ENCODE peak calls at places on chromosome 3, in four cellular contexts. F is CD8-positive, alpha-beta memory T cell; L is CD8-positive, alpha-beta T cell; R is A673. I is an unnamed sample.

GRCh38 chr3:174414902-174415301 is 444.2 kb upstream of the NAALADL2 start:
- DNase-seq in F (no peak), L (no peak), R (no peak), I (no peak)

GRCh38 chr3:23992051-23992628 is 47.1 kb downstream of the NR1D2 start:
- DNase-seq in F (no peak), L (no peak), R (peak; percentile 99), I (no peak)

GRCh38 chr3:68893600-68894239 is 38.6 kb downstream of the TAFA4 start:
- DNase-seq in F (no peak), L (no peak), R (peak; percentile 21), I (no peak)

GRCh38 chr3:49148159-49148558 is 15.3 kb upstream of the LAMB2 start:
- DNase-seq in F (no peak), L (no peak), R (no peak), I (no peak)

GRCh38 chr3:100260081-100260684 is 609 bp upstream of the TBC1D23 start:
- DNase-seq in F (no peak), L (no peak), R (peak; percentile 20), I (peak; percentile 44)

GRCh38 chr3:194310516-194310915 is 40.6 kb downstream of the CPN2 start:
- DNase-seq in F (no peak), L (no peak), R (no peak), I (no peak)

GRCh38 chr3:194640829-194641228 is 7.6 kb upstream of the TMEM44 start:
- DNase-seq in F (peak; percentile 14), L (peak; percentile 38), R (peak; percentile 67), I (no peak)

GRCh38 chr3:58236527-58237237 is 910 bp upstream of the ABHD6 start:
- DNase-seq in F (no peak), L (no peak), R (no peak), I (no peak)

GRCh38 chr3:32910954-32911353 is 40.5 kb upstream of the CCR4 start:
- DNase-seq in F (no peak), L (no peak), R (no peak), I (no peak)

GRCh38 chr3:168865022-168865551 is 769.4 kb upstream of the GOLIM4 start:
- DNase-seq in F (no peak), L (no peak), R (peak; percentile 24), I (no peak)

GRCh38 chr3:153463895-153464294 is 301.9 kb downstream of the RAP2B start:
- DNase-seq in F (no peak), L (no peak), R (no peak), I (no peak)

GRCh38 chr3:190491533-190492054 is 22.3 kb upstream of the IL1RAP start:
- DNase-seq in F (no peak), L (no peak), R (no peak), I (no peak)

GRCh38 chr3:55198554-55198953 is 270.7 kb upstream of the LRTM1 start:
- DNase-seq in F (no peak), L (no peak), R (no peak), I (no peak)

GRCh38 chr3:37852097-37852496 is 9.6 kb upstream of the CTDSPL start:
- DNase-seq in F (no peak), L (no peak), R (no peak), I (no peak)

GRCh38 chr3:112128843-112129727 is 4.0 kb downstream of the GCSAM start:
- DNase-seq in F (peak; percentile 57), L (peak; percentile 52), R (no peak), I (no peak)

GRCh38 chr3:12875857-12876451 is 34.6 kb upstream of the RPL32 start:
- DNase-seq in F (no peak), L (no peak), R (no peak), I (peak; percentile 27)

GRCh38 chr3:51336261-51336660 is 48.8 kb upstream of the MANF start:
- DNase-seq in F (no peak), L (no peak), R (no peak), I (no peak)

GRCh38 chr3:155362808-155363689 is 69.6 kb upstream of the STRIT1 start:
- DNase-seq in F (no peak), L (no peak), R (peak; percentile 96), I (no peak)

GRCh38 chr3:67863869-67864268 is 209.5 kb upstream of the SUCLG2 start:
- DNase-seq in F (no peak), L (no peak), R (peak; percentile 0), I (no peak)

GRCh38 chr3:64109438-64109837 is 86.1 kb upstream of the PSMD6 start:
- DNase-seq in F (no peak), L (no peak), R (no peak), I (peak; percentile 73)

GRCh38 chr3:39185326-39185958 is 7.0 kb downstream of the XIRP1 start:
- DNase-seq in F (no peak), L (no peak), R (no peak), I (no peak)

GRCh38 chr3:27073903-27074302 is 295.3 kb downstream of the NEK10 start:
- DNase-seq in F (no peak), L (no peak), R (no peak), I (no peak)

GRCh38 chr3:9769426-9770275 is at the start of gene CAMK1:
- DNase-seq in F (peak; percentile 32), L (peak; percentile 49), R (peak; percentile 84), I (peak; percentile 88)

GRCh38 chr3:38111201-38111600 is 25.7 kb downstream of the ACAA1 start:
- DNase-seq in F (no peak), L (no peak), R (no peak), I (no peak)

GRCh38 chr3:190302209-190302885 is 19.9 kb downstream of the CLDN1 start:
- DNase-seq in F (no peak), L (no peak), R (peak; percentile 45), I (no peak)

GRCh38 chr3:183390844-183391243 is 37.6 kb downstream of the MCF2L2 start:
- DNase-seq in F (no peak), L (no peak), R (no peak), I (no peak)

GRCh38 chr3:183387797-183388196 is 40.6 kb downstream of the MCF2L2 start:
- DNase-seq in F (no peak), L (no peak), R (no peak), I (no peak)

GRCh38 chr3:183388213-183388612 is 40.2 kb downstream of the MCF2L2 start:
- DNase-seq in F (no peak), L (no peak), R (no peak), I (no peak)

GRCh38 chr3:183385698-183386590 is 42.5 kb downstream of the MCF2L2 start:
- DNase-seq in F (peak; percentile 43), L (peak; percentile 63), R (peak; percentile 75), I (peak; percentile 60)

GRCh38 chr3:183386651-183387050 is 41.8 kb downstream of the MCF2L2 start:
- DNase-seq in F (no peak), L (no peak), R (no peak), I (no peak)
- H3K27ac ChIP-seq in F (no peak overlapping the region), L (no peak overlapping the region), R (no peak overlapping the region), I (no peak overlapping the region)

DNA sequence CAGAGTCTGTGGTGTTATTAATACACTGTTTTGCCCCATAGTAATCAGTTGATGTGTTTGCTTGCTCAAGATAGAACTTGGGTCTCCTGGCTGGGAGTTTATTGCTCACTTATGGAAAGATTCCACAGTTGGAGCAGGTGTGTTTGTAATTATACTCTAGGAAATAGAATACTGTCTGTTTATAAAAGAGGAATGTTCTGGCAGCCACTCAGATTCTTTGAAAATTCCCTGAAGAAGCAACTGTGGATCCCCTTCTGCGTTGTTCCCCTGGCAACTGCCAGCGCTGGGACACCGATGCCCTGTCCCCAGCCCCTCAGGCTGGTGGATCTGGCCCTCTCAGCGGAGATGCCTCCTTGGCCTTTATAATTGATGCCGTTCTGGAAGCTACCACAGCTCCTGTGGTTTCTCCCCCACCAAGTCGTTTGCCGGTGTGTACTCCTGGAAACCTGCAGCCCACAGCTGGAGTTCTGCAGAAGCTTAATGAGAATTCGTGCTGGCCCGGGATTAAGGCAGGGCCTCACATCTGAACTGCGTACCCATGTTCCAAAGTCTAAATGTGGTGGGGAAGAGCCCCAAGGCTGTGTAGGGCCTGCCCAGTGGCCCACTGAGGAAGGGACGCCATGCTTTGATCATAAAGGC is 226.0 kb downstream of the ITPR1 start:
- DNase-seq in F (no peak), L (no peak), R (no peak), I (no peak)
- H3K4me3 ChIP-seq in F (no peak overlapping the region), L (no peak overlapping the region), R (no peak overlapping the region), I (no peak overlapping the region)

DNA sequence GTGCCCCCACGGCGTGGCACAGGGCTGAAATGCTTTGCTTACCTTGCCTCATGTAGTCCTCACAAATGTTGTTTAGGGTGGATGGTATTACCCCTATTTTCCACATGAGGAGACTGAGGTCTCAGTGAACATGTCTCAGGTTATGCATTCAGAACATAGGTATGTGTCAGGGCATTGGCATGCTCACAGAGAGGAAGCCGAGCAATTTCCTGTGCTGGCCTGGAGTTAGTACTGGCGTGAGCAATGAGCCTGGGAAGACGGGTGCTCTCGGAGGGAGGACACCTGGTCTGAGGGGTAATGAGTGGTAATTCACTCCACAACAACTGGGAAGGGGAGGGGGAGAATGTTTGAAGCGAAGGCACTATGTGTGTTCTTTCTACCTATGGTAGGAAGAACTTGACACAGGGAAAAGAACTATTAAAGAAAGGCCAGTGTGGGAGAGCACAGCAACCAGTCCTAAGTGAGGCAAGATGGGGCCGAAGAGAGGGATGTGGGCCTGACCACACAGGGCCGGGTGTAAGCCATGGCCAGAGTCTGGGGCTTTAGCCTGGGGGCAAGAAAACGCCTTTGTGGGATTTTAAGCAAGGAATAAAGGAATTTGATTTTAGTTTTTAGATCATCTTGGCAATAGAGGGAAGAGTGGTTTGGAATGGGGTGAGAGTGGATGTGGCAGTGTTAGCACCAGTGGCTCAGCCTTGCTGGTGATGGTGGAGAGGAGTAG is 4.9 kb upstream of the FAM131A start:
- DNase-seq in F (no peak), L (no peak), R (no peak), I (no peak)
- H3K36me3 ChIP-seq in F (peaks cover 44% of the 10 kb centered on the region), L (peaks cover 54% of the 10 kb centered on the region), R (peaks cover 77% of the 10 kb centered on the region), I (peaks cover 77% of the 10 kb centered on the region)

GRCh38 chr3:50158747-50159146 is 3.6 kb downstream of the SEMA3F start:
- DNase-seq in F (no peak), L (no peak), R (no peak), I (no peak)
- H3K27ac ChIP-seq in F (no peak overlapping the region), L (no peak overlapping the region), R (no peak overlapping the region), I (peak overlapping the region; percentile 90)